ENCODE peak calls at places on chromosomes 4 and X, in seven cellular contexts. N is pancreas, L is bronchial epithelial cell, E is fibroblast of lung, H is astrocyte, R is mammary epithelial cell, I is aorta. Q is an unnamed sample.

GRCh38 chrX:135625995-135626394 is 87.4 kb upstream of the CT45A1 start:
- DNase-seq in N (no peak), L (peak), E (no peak), H (no peak), R (no peak), I (no peak), Q (no peak)

GRCh38 chrX:53992589-53992988 is 51.7 kb downstream of the PHF8 start:
- DNase-seq in N (no peak), L (peak), E (no peak), H (no peak), R (peak), I (no peak), Q (no peak)

GRCh38 chr4:2646386-2647149 is 109.6 kb downstream of the TNIP2 start:
- DNase-seq in N (peak), L (no peak), E (no peak), H (no peak), R (no peak), I (peak), Q (no peak)

GRCh38 chr4:76943790-76944189 is 5.8 kb upstream of the SEPTIN11 start:
- DNase-seq in N (no peak), L (no peak), E (no peak), H (peak), R (no peak), I (no peak), Q (peak)

GRCh38 chr4:186472948-186473347 is 82.4 kb downstream of the MTNR1A start:
- DNase-seq in N (no peak), L (peak), E (peak), H (peak), R (peak), I (no peak), Q (no peak)

GRCh38 chrX:71542825-71543224 is 9.9 kb downstream of the OGT start:
- DNase-seq in N (no peak), L (no peak), E (no peak), H (peak), R (peak), I (no peak), Q (no peak)

GRCh38 chr4:57426779-57427395 is 316.7 kb upstream of the IGFBP7 start:
- DNase-seq in N (peak), L (peak), E (peak), H (peak), R (peak), I (peak), Q (no peak)

GRCh38 chrX:119880552-119881437 is 9.2 kb downstream of the NDUFA1 start:
- DNase-seq in N (no peak), L (peak), E (peak), H (peak), R (peak), I (no peak), Q (no peak)

GRCh38 chr4:4541040-4541631 is 712 bp downstream of the STX18 start:
- DNase-seq in N (peak), L (peak), E (peak), H (peak), R (peak), I (no peak), Q (no peak)

GRCh38 chr4:150251752-150252190 is 173.5 kb downstream of the DCLK2 start:
- DNase-seq in N (no peak), L (no peak), E (peak), H (no peak), R (no peak), I (no peak), Q (no peak)

GRCh38 chr4:40736910-40737309 is 12.8 kb upstream of the NSUN7 start:
- DNase-seq in N (no peak), L (peak), E (peak), H (peak), R (peak), I (no peak), Q (no peak)

GRCh38 chr4:40316782-40317635 is 18.1 kb upstream of the CHRNA9 start:
- DNase-seq in N (peak), L (peak), E (peak), H (peak), R (peak), I (no peak), Q (no peak)

GRCh38 chr4:47010347-47011188 is 17.2 kb upstream of the GABRA4 start:
- DNase-seq in N (no peak), L (peak), E (no peak), H (no peak), R (no peak), I (no peak), Q (no peak)

GRCh38 chr4:88009871-88010270 is 2.4 kb downstream of the PKD2 start:
- DNase-seq in N (no peak), L (no peak), E (no peak), H (no peak), R (peak), I (no peak), Q (no peak)

GRCh38 chr4:140106277-140106842 is 47.6 kb downstream of the MAML3 start:
- DNase-seq in N (no peak), L (peak), E (no peak), H (no peak), R (no peak), I (no peak), Q (no peak)

GRCh38 chr4:122700178-122700725 is 32.3 kb upstream of the BBS12 start:
- DNase-seq in N (no peak), L (peak), E (peak), H (peak), R (peak), I (no peak), Q (no peak)

GRCh38 chr4:152991361-152991760 is 55.2 kb downstream of the FHDC1 start:
- DNase-seq in N (no peak), L (no peak), E (no peak), H (no peak), R (no peak), I (no peak), Q (no peak)

GRCh38 chr4:36772154-36772516 is 472.4 kb upstream of the NWD2 start:
- DNase-seq in N (no peak), L (no peak), E (no peak), H (no peak), R (no peak), I (no peak), Q (no peak)

GRCh38 chrX:78029663-78030062 is 60.2 kb upstream of the PGAM4 start:
- DNase-seq in N (no peak), L (peak), E (peak), H (peak), R (peak), I (no peak), Q (no peak)

GRCh38 chr4:87896020-87896621 is 63.4 kb downstream of the MEPE start:
- DNase-seq in N (no peak), L (peak), E (peak), H (peak), R (peak), I (no peak), Q (no peak)

GRCh38 chr4:152148057-152148456 is 387.2 kb upstream of the GATB start:
- DNase-seq in N (peak), L (peak), E (no peak), H (no peak), R (no peak), I (no peak), Q (no peak)

GRCh38 chr4:113060853-113061252 is 11.4 kb downstream of the ANK2 start:
- DNase-seq in N (no peak), L (no peak), E (no peak), H (no peak), R (no peak), I (no peak), Q (no peak)

GRCh38 chrX:108070891-108071290 is 20.5 kb downstream of the PSMD10 start:
- DNase-seq in N (no peak), L (peak), E (peak), H (peak), R (peak), I (no peak), Q (no peak)

GRCh38 chr4:117560329-117560728 is 474.0 kb upstream of the NDST3 start:
- DNase-seq in N (no peak), L (peak), E (peak), H (peak), R (peak), I (no peak), Q (no peak)

GRCh38 chrX:115364625-115365024 is 75.1 kb downstream of the LUZP4 start:
- DNase-seq in N (no peak), L (no peak), E (peak), H (peak), R (no peak), I (no peak), Q (no peak)

GRCh38 chr4:145788765-145789164 is 108.8 kb downstream of the C4orf51 start:
- DNase-seq in N (no peak), L (no peak), E (peak), H (no peak), R (no peak), I (no peak), Q (no peak)

GRCh38 chr4:185721949-185722316 is 90.1 kb downstream of the SORBS2 start:
- DNase-seq in N (no peak), L (no peak), E (peak), H (no peak), R (no peak), I (no peak), Q (no peak)

GRCh38 chr4:145735330-145735638 is 55.3 kb downstream of the C4orf51 start:
- DNase-seq in N (no peak), L (peak), E (peak), H (peak), R (peak), I (no peak), Q (no peak)

GRCh38 chr4:12926189-12927066 is 557.7 kb downstream of the RAB28 start:
- DNase-seq in N (no peak), L (no peak), E (no peak), H (no peak), R (no peak), I (no peak), Q (no peak)

GRCh38 chrX:69152398-69152797 is 12.9 kb downstream of the PJA1 start:
- DNase-seq in N (no peak), L (peak), E (no peak), H (no peak), R (peak), I (peak), Q (no peak)

GRCh38 chr4:76571274-76571673 is 136.2 kb downstream of the SHROOM3 start:
- DNase-seq in N (peak), L (no peak), E (no peak), H (no peak), R (no peak), I (no peak), Q (no peak)

GRCh38 chrX:23813808-23814207 is 30.8 kb downstream of the SAT1 start:
- DNase-seq in N (no peak), L (no peak), E (no peak), H (no peak), R (no peak), I (no peak), Q (no peak)

GRCh38 chr4:114659386-114660008 is 60.9 kb downstream of the UGT8 start:
- DNase-seq in N (peak), L (peak), E (peak), H (peak), R (peak), I (no peak), Q (no peak)

GRCh38 chr4:117331817-117332216 is 246.4 kb upstream of the TRAM1L1 start:
- DNase-seq in N (no peak), L (no peak), E (no peak), H (no peak), R (no peak), I (no peak), Q (no peak)

DNA sequence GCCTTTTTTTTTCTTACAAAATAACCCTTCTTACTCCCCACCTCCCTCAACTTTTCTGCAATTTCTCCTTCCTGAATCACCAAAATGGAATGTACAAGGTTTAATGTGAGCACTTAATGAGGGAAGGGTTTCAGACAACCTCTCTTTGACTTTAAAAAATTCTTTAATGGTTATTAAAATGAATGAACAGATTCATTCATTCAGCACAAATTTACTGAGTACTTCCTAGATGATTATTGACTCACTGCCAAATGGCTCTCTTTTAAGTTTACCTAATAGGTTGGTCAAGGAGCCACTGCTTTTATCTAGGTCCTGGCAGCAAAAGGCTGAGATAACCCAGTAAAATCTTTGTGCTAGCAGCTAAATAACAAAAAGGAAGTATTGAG is 904 bp upstream of the AADAT start:
- DNase-seq in N (no peak), L (peak), E (no peak), H (peak), R (peak), I (no peak), Q (no peak)
- H3K4me3 ChIP-seq in N (peak), L (no peak), E (peak), H (peak), R (peak), I (no peak), Q (peak)

GRCh38 chr4:16897351-16897750 is 1.1 kb downstream of the LDB2 start:
- DNase-seq in N (no peak), L (no peak), E (peak), H (no peak), R (no peak), I (no peak), Q (no peak)
- H3K4me3 ChIP-seq in N (peak), L (no peak), E (peak), H (peak), R (no peak), I (peak), Q (peak)

DNA sequence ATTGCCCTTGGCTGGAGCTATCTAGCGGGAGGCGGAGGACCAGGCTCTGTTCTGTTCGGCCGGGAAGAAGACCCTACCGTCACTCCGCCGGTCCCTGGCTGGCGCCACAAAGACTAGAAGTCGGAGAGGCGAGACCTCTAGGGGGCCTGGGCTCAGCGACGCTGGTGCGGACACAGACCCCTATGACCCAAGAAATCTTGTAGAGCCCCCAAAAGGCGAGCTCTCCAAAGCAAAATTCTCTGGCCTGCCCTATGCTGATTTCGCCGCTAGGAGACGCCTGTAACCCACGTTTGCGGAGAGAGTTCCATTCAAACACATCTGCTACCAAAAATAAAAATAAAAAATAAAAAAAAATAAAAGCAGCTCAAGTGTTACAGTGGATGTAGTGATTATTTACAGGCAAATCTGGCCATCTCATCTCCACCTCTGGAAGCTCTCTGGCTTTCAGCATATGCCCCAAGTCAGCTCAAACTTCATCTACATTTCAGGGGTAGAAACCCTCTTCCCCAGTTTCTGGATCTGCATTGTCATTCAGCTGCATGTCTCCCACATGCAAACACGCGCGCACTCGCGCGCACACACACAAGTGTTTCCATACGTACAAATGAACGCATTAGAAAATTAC is 2.4 kb upstream of the PCDH10 start:
- DNase-seq in N (no peak), L (peak), E (peak), H (peak), R (no peak), I (peak), Q (peak)
- H3K4me3 ChIP-seq in N (no peak), L (no peak), E (peak), H (peak), R (peak), I (peak), Q (peak)

DNA sequence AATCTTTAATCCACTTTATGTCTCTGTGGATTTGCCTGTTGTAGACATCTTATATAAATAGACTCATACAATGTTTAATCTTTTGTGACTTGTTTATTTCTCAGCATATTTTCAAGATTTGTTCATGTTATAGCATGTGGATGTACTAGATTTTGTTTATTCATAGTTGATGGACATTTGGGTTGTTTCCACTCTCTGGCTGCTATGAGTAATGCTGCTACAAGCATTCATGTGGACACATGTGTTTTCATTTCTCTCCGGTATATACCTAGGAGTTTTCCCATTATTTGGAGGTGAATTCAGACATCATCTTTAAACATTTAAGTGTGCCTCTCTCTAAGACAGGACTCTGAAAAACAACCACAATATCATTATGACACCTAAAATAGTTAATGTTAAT is 2.3 kb downstream of the IKBKG start:
- DNase-seq in N (no peak), L (peak), E (peak), H (no peak), R (peak), I (no peak), Q (no peak)
- H3K4me3 ChIP-seq in N (no peak), L (no peak), E (peak), H (no peak), R (no peak), I (no peak), Q (no peak)

GRCh38 chr4:158949094-158949493 is 153.8 kb upstream of the RAPGEF2 start:
- DNase-seq in N (no peak), L (peak), E (peak), H (peak), R (peak), I (no peak), Q (no peak)
- H3K4me3 ChIP-seq in N (no peak), L (no peak), E (no peak), H (no peak), R (no peak), I (no peak), Q (no peak)

DNA sequence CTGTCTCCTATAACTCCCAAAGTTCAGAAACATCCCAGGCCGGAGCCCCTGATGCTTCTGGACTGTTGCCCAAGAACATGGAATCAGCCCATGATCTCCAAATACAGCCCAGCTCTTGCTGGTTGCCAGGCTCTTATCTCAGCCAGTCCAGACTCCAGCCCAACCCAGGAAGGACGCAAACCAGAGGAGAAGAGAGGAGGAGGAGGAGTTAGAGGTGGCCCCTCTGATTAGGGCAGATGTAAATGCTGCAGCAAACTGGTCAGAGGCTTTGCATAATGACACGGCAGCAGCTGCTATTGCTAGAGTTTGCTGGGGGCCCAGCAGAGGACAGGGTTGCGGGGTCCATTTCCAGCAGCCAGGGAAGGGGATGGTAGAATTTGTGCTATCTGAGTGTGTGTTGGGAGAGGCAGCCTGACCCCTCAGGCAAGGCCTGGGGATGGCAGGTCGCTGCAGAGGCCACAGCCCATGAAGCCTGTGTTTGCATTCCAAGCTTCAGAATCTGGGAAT is 4.2 kb upstream of the OTUD5 start:
- DNase-seq in N (no peak), L (no peak), E (peak), H (no peak), R (no peak), I (no peak), Q (no peak)
- H3K4me3 ChIP-seq in N (no peak), L (no peak), E (no peak), H (no peak), R (no peak), I (no peak), Q (no peak)

GRCh38 chrX:155262970-155263754 is 1.1 kb downstream of the RAB39B start:
- DNase-seq in N (no peak), L (no peak), E (no peak), H (no peak), R (no peak), I (no peak), Q (no peak)
- H3K4me3 ChIP-seq in N (peak), L (no peak), E (no peak), H (no peak), R (no peak), I (no peak), Q (no peak)

DNA sequence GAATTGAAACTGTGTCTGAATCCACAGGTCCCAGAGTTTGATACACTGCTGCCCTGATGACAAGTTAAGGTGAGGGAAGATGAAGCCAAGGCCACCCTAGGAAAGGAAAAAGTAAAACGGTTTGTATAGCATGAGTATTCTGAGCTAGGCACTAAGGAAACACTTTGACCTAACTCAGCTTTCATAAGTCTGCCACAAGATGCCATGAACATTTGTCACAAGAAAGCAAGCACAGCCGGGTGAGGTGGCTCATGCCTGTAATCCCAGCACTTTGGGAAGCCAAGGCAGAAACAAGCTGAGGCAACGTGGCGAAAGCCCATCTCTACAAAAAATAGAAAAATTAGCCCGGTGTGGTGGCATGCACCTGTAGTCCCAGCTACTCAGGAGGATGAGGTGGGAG is 34.2 kb downstream of the ELOVL6 start:
- DNase-seq in N (no peak), L (peak), E (peak), H (peak), R (no peak), I (no peak), Q (no peak)
- H3K4me3 ChIP-seq in N (no peak), L (no peak), E (no peak), H (peak), R (no peak), I (no peak), Q (no peak)

Q was measured in psoas muscle.